ENCODE peak calls at places on chromosomes 6 and 20, in seven cellular contexts. C, B, P, W, L, E and D are unnamed samples.

GRCh38 chr6:113347420-113347819 is 509.7 kb upstream of the MARCKS start:
- DNase-seq in E (no peak), C (no peak), W (peak), L (peak), P (no peak), B (no peak), D (peak)

GRCh38 chr20:63534427-63534830 is 2.7 kb downstream of the PTK6 start:
- DNase-seq in P (no peak), W (no peak), B (no peak), C (no peak), E (no peak), L (no peak), D (no peak)

GRCh38 chr6:25971187-25971811 is 8.7 kb downstream of the TRIM38 start:
- DNase-seq in B (no peak), E (peak), C (peak), W (peak), P (peak), L (peak), D (peak)

GRCh38 chr20:1368448-1369199 is 24.2 kb downstream of the FKBP1A start:
- DNase-seq in E (no peak), C (no peak), P (peak), L (peak), W (peak), B (no peak), D (peak)

GRCh38 chr6:79946773-79947190 is 571 bp downstream of the ELOVL4 start:
- DNase-seq in W (peak), E (no peak), L (peak), B (peak), C (peak), P (peak), D (peak)

GRCh38 chr6:111803804-111804203 is 69.4 kb downstream of the FYN start:
- DNase-seq in W (peak), E (no peak), B (no peak), C (no peak), P (no peak), L (no peak), D (peak)

GRCh38 chr6:72704979-72705378 is 83.1 kb downstream of the KCNQ5 start:
- DNase-seq in L (no peak), P (no peak), C (no peak), W (no peak), B (no peak), E (no peak), D (no peak)

GRCh38 chr6:80872194-80872950 is 765.9 kb downstream of the BCKDHB start:
- DNase-seq in C (no peak), E (no peak), B (no peak), P (no peak), W (no peak), L (no peak), D (peak)

GRCh38 chr6:80182291-80182690 is 75.8 kb downstream of the BCKDHB start:
- DNase-seq in P (no peak), L (peak), E (no peak), W (peak), C (peak), B (no peak), D (peak)

GRCh38 chr6:77463881-77464867 is 883 bp upstream of the HTR1B start:
- DNase-seq in P (peak), W (no peak), C (no peak), B (peak), E (no peak), L (peak), D (peak)

GRCh38 chr20:64156136-64156885 is 7.9 kb upstream of the MYT1 start:
- DNase-seq in C (no peak), L (no peak), B (peak), W (no peak), P (no peak), E (no peak), D (no peak)

GRCh38 chr6:11718031-11718430 is 60.6 kb downstream of the ADTRP start:
- DNase-seq in B (no peak), C (no peak), E (no peak), W (no peak), P (no peak), L (no peak), D (no peak)

GRCh38 chr6:90432937-90433336 is 136.3 kb upstream of the BACH2 start:
- DNase-seq in C (no peak), L (no peak), E (no peak), P (no peak), B (no peak), W (no peak), D (no peak)

GRCh38 chr20:17519606-17520285 is 11.4 kb downstream of the BFSP1 start:
- DNase-seq in E (no peak), P (no peak), C (no peak), B (no peak), L (no peak), W (no peak), D (no peak)

GRCh38 chr6:6494677-6495076 is 93.8 kb upstream of the LY86 start:
- DNase-seq in P (no peak), W (no peak), L (no peak), C (peak), B (no peak), E (no peak), D (no peak)

GRCh38 chr6:21263531-21264287 is 329.8 kb upstream of the SOX4 start:
- DNase-seq in W (peak), C (peak), L (no peak), B (no peak), P (no peak), E (no peak), D (peak)

GRCh38 chr20:56343861-56344381 is 14.9 kb upstream of the FAM210B start:
- DNase-seq in B (no peak), P (peak), E (no peak), C (peak), W (peak), L (peak), D (peak)

GRCh38 chr20:23146857-23147256 is 60.7 kb upstream of the CD93 start:
- DNase-seq in B (no peak), C (no peak), P (no peak), W (no peak), E (no peak), L (no peak), D (no peak)

GRCh38 chr6:4586469-4586859 is 189.7 kb upstream of the CDYL start:
- DNase-seq in W (no peak), L (no peak), B (no peak), E (no peak), P (no peak), C (no peak), D (peak)

GRCh38 chr20:57821930-57822329 is 112.1 kb upstream of the PMEPA1 start:
- DNase-seq in P (no peak), E (no peak), C (no peak), W (no peak), B (peak), L (no peak), D (no peak)